ENCODE peak calls at places on chromosomes 13 and 19, in nine cellular contexts. B, A, V, M, S, J, Y, H and Z are unnamed samples.

GRCh38 chr13:83365723-83366122 is 516.6 kb downstream of the SLITRK1 start:
- DNase-seq in V (no peak), B (no peak), S (no peak), M (no peak), Y (no peak), H (no peak), J (no peak), A (no peak), Z (no peak)

GRCh38 chr19:7680606-7681335 is at the start of gene TRAPPC5:
- DNase-seq in A (peak; percentile 80), M (peak; percentile 94), Y (peak; percentile 90), B (peak; percentile 60), J (peak; percentile 30), S (peak; percentile 92), H (peak; percentile 67), V (peak; percentile 58), Z (peak; percentile 88)

GRCh38 chr19:7540761-7541480 is 5.4 kb downstream of the PNPLA6 start:
- DNase-seq in V (no peak), H (no peak), S (no peak), M (no peak), J (no peak), B (peak; percentile 24), Y (no peak), A (peak; percentile 54), Z (peak; percentile 72)

GRCh38 chr19:8307400-8307964 is 676 bp downstream of the CD320 start:
- DNase-seq in M (peak; percentile 49), Y (no peak), B (no peak), V (no peak), A (no peak), H (peak; percentile 13), S (peak; percentile 69), J (no peak), Z (no peak)

GRCh38 chr13:38180100-38180499 is 169.6 kb upstream of the UFM1 start:
- DNase-seq in M (no peak), S (no peak), Y (no peak), H (no peak), J (no peak), V (peak; percentile 0), A (peak; percentile 60), B (peak; percentile 76), Z (no peak)

GRCh38 chr19:14418743-14419037 is 451 bp downstream of the DDX39A start:
- DNase-seq in J (no peak), M (no peak), Y (no peak), A (no peak), B (no peak), V (no peak), S (no peak), H (no peak), Z (no peak)

GRCh38 chr13:113298001-113298945 is 1.2 kb downstream of the LAMP1 start:
- DNase-seq in M (no peak), A (no peak), S (no peak), V (no peak), B (peak; percentile 79), H (no peak), J (no peak), Y (no peak), Z (peak; percentile 48)

GRCh38 chr19:16887353-16888265 is 1.2 kb upstream of the F2RL3 start:
- DNase-seq in V (no peak), H (no peak), B (no peak), A (no peak), Y (no peak), M (no peak), S (no peak), J (no peak), Z (no peak)

GRCh38 chr19:12647490-12648071 is 19.0 kb downstream of the MAN2B1 start:
- DNase-seq in J (no peak), A (peak; percentile 74), B (no peak), Y (peak; percentile 73), V (peak; percentile 16), H (peak; percentile 19), S (no peak), M (peak; percentile 94), Z (peak; percentile 64)

GRCh38 chr19:12649941-12650340 is 16.6 kb downstream of the MAN2B1 start:
- DNase-seq in H (no peak), S (no peak), B (no peak), V (no peak), Y (peak; percentile 11), M (peak; percentile 43), A (no peak), J (no peak), Z (no peak)

GRCh38 chr19:12646551-12646950 is 20.0 kb downstream of the MAN2B1 start:
- DNase-seq in B (no peak), S (no peak), J (no peak), A (no peak), Y (no peak), H (no peak), V (no peak), M (peak; percentile 29), Z (no peak)

GRCh38 chr19:12648088-12648487 is 18.5 kb downstream of the MAN2B1 start:
- DNase-seq in Y (no peak), S (no peak), B (no peak), H (no peak), M (peak; percentile 78), A (no peak), J (no peak), V (no peak), Z (no peak)

GRCh38 chr19:12647047-12647446 is 19.5 kb downstream of the MAN2B1 start:
- DNase-seq in J (no peak), Y (no peak), H (no peak), S (no peak), M (peak; percentile 76), V (no peak), B (no peak), A (no peak), Z (no peak)
- TF ChIP-seq CTCF in J (no peak), Y (no peak), H (no peak), S (no peak), M (no peak), V (no peak), B (no peak), A (no peak), Z (no peak)

DNA sequence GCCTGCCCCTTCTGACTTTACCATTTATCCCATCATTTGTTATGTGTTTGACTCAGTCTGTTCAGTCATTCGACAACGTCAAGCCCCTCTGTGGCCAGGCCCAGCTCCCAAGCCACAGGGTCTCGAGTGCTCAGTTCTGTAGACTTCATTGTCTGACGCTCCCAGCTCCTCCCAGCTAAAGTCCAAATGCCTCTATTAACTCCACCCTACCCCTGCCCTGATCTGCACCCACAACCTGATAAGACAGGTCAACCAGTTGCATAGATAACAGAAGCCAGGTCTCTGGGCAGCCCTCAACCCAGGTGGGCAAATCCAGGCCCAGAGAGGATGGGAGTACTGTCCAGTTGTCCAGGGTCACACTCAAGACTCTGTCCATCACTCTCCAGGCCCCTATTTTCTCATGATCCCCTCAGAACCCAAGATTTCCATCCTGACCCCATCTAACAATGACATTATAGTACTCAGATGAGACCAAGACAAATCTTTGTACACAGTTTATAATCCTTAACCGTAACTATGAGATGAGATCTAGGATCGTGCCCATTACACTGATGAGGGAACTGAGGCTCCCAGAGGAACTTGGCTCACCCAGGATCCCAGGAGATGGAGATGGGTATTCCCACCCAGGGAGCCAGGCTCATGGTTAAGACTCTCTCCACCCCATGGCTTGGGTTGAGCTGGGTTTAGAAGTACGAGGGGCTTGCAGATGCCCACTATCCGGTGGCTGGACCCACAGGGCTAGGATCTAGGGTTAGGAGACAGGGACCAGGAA is 1.1 kb downstream of the TM6SF2 start:
- DNase-seq in B (no peak), A (no peak), H (no peak), S (no peak), Y (no peak), M (no peak), J (no peak), V (no peak), Z (no peak)
- TF ChIP-seq CTCF in B (no peak), A (no peak), H (no peak), S (no peak), Y (no peak), M (no peak), J (no peak), V (no peak), Z (no peak)

GRCh38 chr19:33347300-33347699 is 26.2 kb upstream of the CEBPG start:
- DNase-seq in J (no peak), B (no peak), H (no peak), Y (no peak), S (no peak), A (no peak), V (no peak), M (no peak), Z (no peak)

GRCh38 chr19:33348301-33349010 is 25.1 kb upstream of the CEBPG start:
- DNase-seq in V (no peak), A (no peak), M (no peak), Y (no peak), J (no peak), B (peak; percentile 45), S (no peak), H (no peak), Z (no peak)

GRCh38 chr19:33345163-33345562 is 28.3 kb upstream of the CEBPG start:
- DNase-seq in M (no peak), B (no peak), H (no peak), S (no peak), Y (no peak), J (no peak), V (no peak), A (no peak), Z (no peak)

GRCh38 chr19:33344611-33345010 is 28.9 kb upstream of the CEBPG start:
- DNase-seq in V (no peak), Y (no peak), H (no peak), J (no peak), M (no peak), B (no peak), A (no peak), S (no peak), Z (no peak)

DNA sequence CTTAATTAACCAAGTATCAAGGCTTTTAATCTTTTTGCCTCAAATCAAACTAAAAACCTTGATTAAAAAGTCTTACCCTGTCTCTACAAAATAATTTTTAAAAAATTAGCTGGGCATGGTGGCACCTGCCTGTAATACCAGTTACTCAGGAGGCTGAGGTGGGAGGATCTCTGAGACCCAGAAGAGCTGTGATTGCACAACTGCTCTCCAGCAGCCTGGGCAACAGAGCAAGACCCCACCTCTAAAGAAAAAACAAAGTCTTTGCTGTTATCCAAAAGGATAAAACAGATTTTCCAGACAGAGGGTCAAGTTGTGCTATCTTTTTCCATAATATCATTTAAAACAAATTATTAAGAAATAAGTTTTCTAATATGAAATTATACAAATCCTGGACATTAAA is 26.8 kb upstream of the CEBPG start:
- DNase-seq in Y (no peak), J (no peak), A (no peak), H (no peak), V (no peak), M (no peak), S (no peak), B (no peak), Z (no peak)
- TF ChIP-seq CTCF in Y (no peak), J (no peak), A (no peak), H (no peak), V (no peak), M (no peak), S (no peak), B (no peak), Z (no peak)

GRCh38 chr13:56338421-56338820 is 802.3 kb upstream of the PRR20A start:
- DNase-seq in S (no peak), V (no peak), B (no peak), M (no peak), Y (no peak), A (no peak), H (no peak), J (no peak), Z (no peak)

GRCh38 chr13:56335775-56336174 is 804.9 kb upstream of the PRR20A start:
- DNase-seq in M (no peak), V (no peak), H (no peak), S (no peak), Y (no peak), A (no peak), J (no peak), B (no peak), Z (no peak)

DNA sequence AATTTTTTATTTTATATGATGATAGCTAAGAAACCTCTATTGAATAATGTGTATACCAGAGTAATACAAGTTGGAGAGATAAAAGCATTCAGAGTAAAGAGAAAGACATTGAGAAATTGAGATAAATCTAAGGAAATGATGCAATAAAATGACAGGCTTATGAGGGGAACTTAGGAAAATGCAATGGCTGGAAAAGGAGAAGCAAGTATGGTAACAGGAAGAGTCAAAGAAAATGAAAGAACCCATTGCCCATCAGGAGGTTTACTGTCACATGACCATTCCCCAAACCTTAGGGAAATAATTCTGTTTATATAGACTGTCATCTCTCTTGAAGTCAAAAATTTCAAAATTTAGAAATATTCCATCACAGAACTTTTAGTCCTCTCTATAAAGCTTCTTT is 808.0 kb upstream of the PRR20A start:
- DNase-seq in M (no peak), S (no peak), Y (no peak), H (no peak), B (no peak), V (no peak), J (no peak), A (no peak), Z (no peak)
- TF ChIP-seq CTCF in M (no peak), S (no peak), Y (no peak), H (no peak), B (no peak), V (no peak), J (no peak), A (no peak), Z (no peak)